ENCODE peak calls at places on chromosomes 5 and 9, in six cellular contexts. One of them, this sample, is unnamed.

GRCh38 chr5:132473019-132473531 is 17.5 kb downstream of the IRF1 start:
- DNase-seq in adrenal gland: no peak
- DNase-seq in posterior vena cava: no peak
- DNase-seq in CD4-positive, CD25-positive, alpha-beta regulatory T cell: peak; percentile 97
- DNase-seq in effector memory CD4-positive, alpha-beta T cell: peak; percentile 81
- DNase-seq in mammary epithelial cell: no peak
- DNase-seq in this sample: peak; percentile 91

GRCh38 chr9:137058651-137059234 is 4.9 kb upstream of the ENTPD2 start:
- DNase-seq in CD4-positive, CD25-positive, alpha-beta regulatory T cell: no peak
- DNase-seq in adrenal gland: no peak
- DNase-seq in posterior vena cava: no peak
- DNase-seq in effector memory CD4-positive, alpha-beta T cell: no peak
- DNase-seq in mammary epithelial cell: no peak
- DNase-seq in this sample: no peak

GRCh38 chr5:149326611-149327010 is 18.7 kb upstream of the GRPEL2 start:
- DNase-seq in posterior vena cava: no peak
- DNase-seq in adrenal gland: no peak
- DNase-seq in effector memory CD4-positive, alpha-beta T cell: no peak
- DNase-seq in CD4-positive, CD25-positive, alpha-beta regulatory T cell: no peak
- DNase-seq in mammary epithelial cell: no peak
- DNase-seq in this sample: no peak

GRCh38 chr5:137825165-137825564 is 42.5 kb upstream of the MYOT start:
- DNase-seq in posterior vena cava: no peak
- DNase-seq in mammary epithelial cell: no peak
- DNase-seq in adrenal gland: no peak
- DNase-seq in CD4-positive, CD25-positive, alpha-beta regulatory T cell: no peak
- DNase-seq in effector memory CD4-positive, alpha-beta T cell: no peak
- DNase-seq in this sample: no peak

GRCh38 chr5:150065886-150066285 is 20.5 kb downstream of the CSF1R start:
- DNase-seq in effector memory CD4-positive, alpha-beta T cell: no peak
- DNase-seq in CD4-positive, CD25-positive, alpha-beta regulatory T cell: no peak
- DNase-seq in mammary epithelial cell: no peak
- DNase-seq in posterior vena cava: no peak
- DNase-seq in adrenal gland: no peak
- DNase-seq in this sample: no peak

GRCh38 chr5:157431544-157432200 is 28.3 kb upstream of the NIPAL4 start:
- DNase-seq in CD4-positive, CD25-positive, alpha-beta regulatory T cell: peak; percentile 84
- DNase-seq in adrenal gland: peak; percentile 39
- DNase-seq in mammary epithelial cell: peak; percentile 50
- DNase-seq in posterior vena cava: no peak
- DNase-seq in effector memory CD4-positive, alpha-beta T cell: no peak
- DNase-seq in this sample: peak; percentile 65

GRCh38 chr5:74641014-74641777 is 668 bp upstream of the ENC1 start:
- DNase-seq in posterior vena cava: peak; percentile 93
- DNase-seq in effector memory CD4-positive, alpha-beta T cell: no peak
- DNase-seq in adrenal gland: peak; percentile 60
- DNase-seq in CD4-positive, CD25-positive, alpha-beta regulatory T cell: peak; percentile 28
- DNase-seq in mammary epithelial cell: peak; percentile 84
- DNase-seq in this sample: peak; percentile 50

GRCh38 chr5:51201024-51201423 is 182.2 kb upstream of the ISL1 start:
- DNase-seq in effector memory CD4-positive, alpha-beta T cell: no peak
- DNase-seq in adrenal gland: no peak
- DNase-seq in posterior vena cava: no peak
- DNase-seq in CD4-positive, CD25-positive, alpha-beta regulatory T cell: no peak
- DNase-seq in mammary epithelial cell: no peak
- DNase-seq in this sample: no peak

GRCh38 chr5:140219068-140219971 is 44.3 kb downstream of the CYSTM1 start:
- DNase-seq in CD4-positive, CD25-positive, alpha-beta regulatory T cell: no peak
- DNase-seq in mammary epithelial cell: peak; percentile 57
- DNase-seq in posterior vena cava: no peak
- DNase-seq in adrenal gland: peak; percentile 64
- DNase-seq in effector memory CD4-positive, alpha-beta T cell: no peak
- DNase-seq in this sample: no peak

GRCh38 chr5:170757182-170757601 is 26.3 kb upstream of the GABRP start:
- DNase-seq in effector memory CD4-positive, alpha-beta T cell: no peak
- DNase-seq in posterior vena cava: no peak
- DNase-seq in mammary epithelial cell: no peak
- DNase-seq in CD4-positive, CD25-positive, alpha-beta regulatory T cell: no peak
- DNase-seq in adrenal gland: no peak
- DNase-seq in this sample: no peak

GRCh38 chr5:36059571-36060515 is 6.8 kb downstream of the UGT3A2 start:
- DNase-seq in CD4-positive, CD25-positive, alpha-beta regulatory T cell: no peak
- DNase-seq in adrenal gland: no peak
- DNase-seq in posterior vena cava: no peak
- DNase-seq in mammary epithelial cell: peak; percentile 31
- DNase-seq in effector memory CD4-positive, alpha-beta T cell: no peak
- DNase-seq in this sample: no peak

GRCh38 chr5:35785601-35786085 is 71.0 kb upstream of the IL7R start:
- DNase-seq in posterior vena cava: no peak
- DNase-seq in adrenal gland: no peak
- DNase-seq in effector memory CD4-positive, alpha-beta T cell: no peak
- DNase-seq in CD4-positive, CD25-positive, alpha-beta regulatory T cell: no peak
- DNase-seq in mammary epithelial cell: no peak
- DNase-seq in this sample: no peak

GRCh38 chr5:154202379-154203260 is 12.1 kb downstream of the GALNT10 start:
- DNase-seq in adrenal gland: no peak
- DNase-seq in CD4-positive, CD25-positive, alpha-beta regulatory T cell: peak; percentile 77
- DNase-seq in effector memory CD4-positive, alpha-beta T cell: no peak
- DNase-seq in mammary epithelial cell: no peak
- DNase-seq in posterior vena cava: no peak
- DNase-seq in this sample: peak; percentile 24

GRCh38 chr9:17063535-17064135 is 71.2 kb upstream of the CNTLN start:
- DNase-seq in CD4-positive, CD25-positive, alpha-beta regulatory T cell: peak; percentile 16
- DNase-seq in mammary epithelial cell: peak; percentile 31
- DNase-seq in posterior vena cava: no peak
- DNase-seq in adrenal gland: peak; percentile 33
- DNase-seq in effector memory CD4-positive, alpha-beta T cell: no peak
- DNase-seq in this sample: peak; percentile 1

GRCh38 chr9:123686131-123686848 is 243.6 kb downstream of the DENND1A start:
- DNase-seq in effector memory CD4-positive, alpha-beta T cell: no peak
- DNase-seq in adrenal gland: peak; percentile 73
- DNase-seq in mammary epithelial cell: peak; percentile 20
- DNase-seq in posterior vena cava: no peak
- DNase-seq in CD4-positive, CD25-positive, alpha-beta regulatory T cell: no peak
- DNase-seq in this sample: no peak

GRCh38 chr5:93186031-93186682 is 394.9 kb downstream of the NR2F1-AS1 start:
- DNase-seq in CD4-positive, CD25-positive, alpha-beta regulatory T cell: no peak
- DNase-seq in effector memory CD4-positive, alpha-beta T cell: no peak
- DNase-seq in adrenal gland: no peak
- DNase-seq in posterior vena cava: no peak
- DNase-seq in mammary epithelial cell: peak; percentile 77
- DNase-seq in this sample: no peak

GRCh38 chr9:131228988-131229387 is 47.3 kb downstream of the FAM78A start:
- DNase-seq in posterior vena cava: no peak
- DNase-seq in CD4-positive, CD25-positive, alpha-beta regulatory T cell: no peak
- DNase-seq in mammary epithelial cell: no peak
- DNase-seq in effector memory CD4-positive, alpha-beta T cell: no peak
- DNase-seq in adrenal gland: no peak
- DNase-seq in this sample: no peak

GRCh38 chr5:87944553-87945320 is 323.9 kb downstream of the TMEM161B start:
- DNase-seq in adrenal gland: no peak
- DNase-seq in mammary epithelial cell: no peak
- DNase-seq in effector memory CD4-positive, alpha-beta T cell: no peak
- DNase-seq in CD4-positive, CD25-positive, alpha-beta regulatory T cell: no peak
- DNase-seq in posterior vena cava: no peak
- DNase-seq in this sample: no peak

GRCh38 chr9:35791321-35791921 is at the start of gene NPR2:
- DNase-seq in adrenal gland: peak; percentile 47
- DNase-seq in mammary epithelial cell: no peak
- DNase-seq in CD4-positive, CD25-positive, alpha-beta regulatory T cell: no peak
- DNase-seq in posterior vena cava: no peak
- DNase-seq in effector memory CD4-positive, alpha-beta T cell: no peak
- DNase-seq in this sample: no peak

GRCh38 chr5:88952344-88952743 is 69.4 kb upstream of the MEF2C start:
- DNase-seq in adrenal gland: no peak
- DNase-seq in mammary epithelial cell: no peak
- DNase-seq in CD4-positive, CD25-positive, alpha-beta regulatory T cell: no peak
- DNase-seq in posterior vena cava: no peak
- DNase-seq in effector memory CD4-positive, alpha-beta T cell: no peak
- DNase-seq in this sample: no peak

GRCh38 chr9:116471093-116471906 is 215.8 kb upstream of the TRIM32 start:
- DNase-seq in CD4-positive, CD25-positive, alpha-beta regulatory T cell: no peak
- DNase-seq in adrenal gland: peak; percentile 58
- DNase-seq in mammary epithelial cell: no peak
- DNase-seq in effector memory CD4-positive, alpha-beta T cell: no peak
- DNase-seq in posterior vena cava: no peak
- DNase-seq in this sample: no peak

GRCh38 chr5:68460147-68460760 is 244.7 kb downstream of the PIK3R1 start:
- DNase-seq in CD4-positive, CD25-positive, alpha-beta regulatory T cell: peak; percentile 81
- DNase-seq in adrenal gland: peak; percentile 69
- DNase-seq in posterior vena cava: no peak
- DNase-seq in mammary epithelial cell: peak; percentile 40
- DNase-seq in effector memory CD4-positive, alpha-beta T cell: no peak
- DNase-seq in this sample: peak; percentile 39

GRCh38 chr5:162852145-162852544 is 585.2 kb upstream of the CCNG1 start:
- DNase-seq in effector memory CD4-positive, alpha-beta T cell: no peak
- DNase-seq in posterior vena cava: no peak
- DNase-seq in mammary epithelial cell: no peak
- DNase-seq in CD4-positive, CD25-positive, alpha-beta regulatory T cell: no peak
- DNase-seq in adrenal gland: no peak
- DNase-seq in this sample: no peak

GRCh38 chr9:127538849-127539258 is 73.2 kb upstream of the STXBP1 start:
- DNase-seq in posterior vena cava: no peak
- DNase-seq in adrenal gland: no peak
- DNase-seq in mammary epithelial cell: no peak
- DNase-seq in effector memory CD4-positive, alpha-beta T cell: no peak
- DNase-seq in CD4-positive, CD25-positive, alpha-beta regulatory T cell: no peak
- DNase-seq in this sample: no peak

GRCh38 chr9:31470051-31470450 is 914.4 kb upstream of the ACO1 start:
- DNase-seq in adrenal gland: no peak
- DNase-seq in CD4-positive, CD25-positive, alpha-beta regulatory T cell: no peak
- DNase-seq in effector memory CD4-positive, alpha-beta T cell: no peak
- DNase-seq in mammary epithelial cell: no peak
- DNase-seq in posterior vena cava: no peak
- DNase-seq in this sample: no peak

GRCh38 chr5:114782217-114782616 is 387.5 kb downstream of the TRIM36 start:
- DNase-seq in mammary epithelial cell: no peak
- DNase-seq in CD4-positive, CD25-positive, alpha-beta regulatory T cell: no peak
- DNase-seq in adrenal gland: no peak
- DNase-seq in effector memory CD4-positive, alpha-beta T cell: no peak
- DNase-seq in posterior vena cava: no peak
- DNase-seq in this sample: no peak

GRCh38 chr5:149853019-149853648 is 91.5 kb downstream of the PDE6A start:
- DNase-seq in CD4-positive, CD25-positive, alpha-beta regulatory T cell: peak; percentile 43
- DNase-seq in mammary epithelial cell: peak; percentile 49
- DNase-seq in posterior vena cava: peak; percentile 89
- DNase-seq in adrenal gland: peak; percentile 90
- DNase-seq in effector memory CD4-positive, alpha-beta T cell: no peak
- DNase-seq in this sample: peak; percentile 9

GRCh38 chr5:134603059-134603458 is 29.6 kb downstream of the SAR1B start:
- DNase-seq in effector memory CD4-positive, alpha-beta T cell: no peak
- DNase-seq in posterior vena cava: no peak
- DNase-seq in adrenal gland: no peak
- DNase-seq in mammary epithelial cell: peak; percentile 52
- DNase-seq in CD4-positive, CD25-positive, alpha-beta regulatory T cell: no peak
- DNase-seq in this sample: no peak

GRCh38 chr5:137933491-137933911 is 44.2 kb downstream of the PKD2L2 start:
- DNase-seq in effector memory CD4-positive, alpha-beta T cell: no peak
- DNase-seq in mammary epithelial cell: no peak
- DNase-seq in adrenal gland: no peak
- DNase-seq in CD4-positive, CD25-positive, alpha-beta regulatory T cell: no peak
- DNase-seq in posterior vena cava: no peak
- DNase-seq in this sample: no peak

GRCh38 chr5:169289520-169289919 is 11.4 kb downstream of the SLIT3 start:
- DNase-seq in CD4-positive, CD25-positive, alpha-beta regulatory T cell: no peak
- DNase-seq in mammary epithelial cell: no peak
- DNase-seq in posterior vena cava: no peak
- DNase-seq in effector memory CD4-positive, alpha-beta T cell: no peak
- DNase-seq in adrenal gland: no peak
- DNase-seq in this sample: no peak

GRCh38 chr5:141420855-141421488 is at the start of gene PCDHGA11:
- DNase-seq in adrenal gland: peak; percentile 31
- DNase-seq in effector memory CD4-positive, alpha-beta T cell: no peak
- DNase-seq in posterior vena cava: peak; percentile 80
- DNase-seq in mammary epithelial cell: peak; percentile 67
- DNase-seq in CD4-positive, CD25-positive, alpha-beta regulatory T cell: peak; percentile 55
- DNase-seq in this sample: no peak

GRCh38 chr9:71704806-71705205 is 63.5 kb downstream of the CEMIP2 start:
- DNase-seq in effector memory CD4-positive, alpha-beta T cell: no peak
- DNase-seq in mammary epithelial cell: no peak
- DNase-seq in posterior vena cava: no peak
- DNase-seq in adrenal gland: no peak
- DNase-seq in CD4-positive, CD25-positive, alpha-beta regulatory T cell: no peak
- DNase-seq in this sample: no peak

GRCh38 chr5:128470663-128471062 is 67.4 kb downstream of the FBN2 start:
- DNase-seq in effector memory CD4-positive, alpha-beta T cell: no peak
- DNase-seq in adrenal gland: no peak
- DNase-seq in CD4-positive, CD25-positive, alpha-beta regulatory T cell: no peak
- DNase-seq in posterior vena cava: no peak
- DNase-seq in mammary epithelial cell: no peak
- DNase-seq in this sample: no peak

GRCh38 chr5:134547579-134547978 is 22.1 kb downstream of the JADE2 start:
- DNase-seq in adrenal gland: peak; percentile 85
- DNase-seq in posterior vena cava: peak; percentile 81
- DNase-seq in effector memory CD4-positive, alpha-beta T cell: no peak
- DNase-seq in CD4-positive, CD25-positive, alpha-beta regulatory T cell: no peak
- DNase-seq in mammary epithelial cell: peak; percentile 29
- DNase-seq in this sample: no peak